ENCODE peak calls at places on chromosomes 2 and 18, in four cellular contexts. C is Karpas-422, U is right lobe of liver, G is neuronal stem cell. W is an unnamed sample.

GRCh38 chr18:73987247-73987980 is 160.2 kb downstream of the FBXO15 start:
- DNase-seq in C (no peak), U (no peak), G (no peak), W (no peak)

GRCh38 chr2:43717323-43717722 is 41.1 kb upstream of the C1GALT1C1L start:
- DNase-seq in C (no peak), U (no peak), G (no peak), W (no peak)

GRCh38 chr2:148813603-148814065 is 61.4 kb upstream of the KIF5C start:
- DNase-seq in C (peak), U (no peak), G (no peak), W (peak)

GRCh38 chr2:186940463-186940862 is 91.5 kb upstream of the ZSWIM2 start:
- DNase-seq in C (no peak), U (no peak), G (no peak), W (no peak)

GRCh38 chr18:13530879-13531387 is 195.4 kb downstream of the FAM210A start:
- DNase-seq in C (peak), U (peak), G (peak), W (peak)

GRCh38 chr18:9362869-9363268 is 28.3 kb downstream of the TWSG1 start:
- DNase-seq in C (no peak), U (no peak), G (no peak), W (no peak)

GRCh38 chr2:137255990-137256389 is 490.6 kb downstream of the THSD7B start:
- DNase-seq in C (no peak), U (no peak), G (no peak), W (no peak)

GRCh38 chr18:79863946-79864725 is 66.4 kb downstream of the KCNG2 start:
- DNase-seq in C (no peak), U (peak), G (no peak), W (peak)

GRCh38 chr2:121297217-121297830 is 12.3 kb upstream of the TFCP2L1 start:
- DNase-seq in C (peak), U (peak), G (no peak), W (peak)

GRCh38 chr2:134866498-134867099 is 28.2 kb downstream of the ACMSD start:
- DNase-seq in C (no peak), U (no peak), G (no peak), W (no peak)

GRCh38 chr2:202633470-202633869 is 1.3 kb upstream of the FAM117B start:
- DNase-seq in C (no peak), U (no peak), G (no peak), W (no peak)

GRCh38 chr2:222105046-222105445 is 193.8 kb downstream of the PAX3 start:
- DNase-seq in C (no peak), U (no peak), G (no peak), W (no peak)

GRCh38 chr2:10847008-10847407 is 34.4 kb upstream of the PDIA6 start:
- DNase-seq in C (no peak), U (no peak), G (no peak), W (no peak)

GRCh38 chr2:113266431-113266830 is 12.3 kb downstream of the PAX8 start:
- DNase-seq in C (no peak), U (no peak), G (no peak), W (no peak)

GRCh38 chr2:175807031-175807873 is 194.8 kb downstream of the LNPK start:
- DNase-seq in C (no peak), U (no peak), G (no peak), W (no peak)

GRCh38 chr2:172693037-172693436 is 42.6 kb upstream of the RAPGEF4 start:
- DNase-seq in C (no peak), U (no peak), G (no peak), W (no peak)

GRCh38 chr2:8539743-8540551 is 141.9 kb upstream of the ID2 start:
- DNase-seq in C (no peak), U (peak), G (no peak), W (peak)

GRCh38 chr2:25362564-25363145 is 20.9 kb upstream of the DNMT3A start:
- DNase-seq in C (peak), U (no peak), G (no peak), W (peak)

GRCh38 chr2:10940607-10941006 is 28.9 kb downstream of the KCNF1 start:
- DNase-seq in C (no peak), U (no peak), G (no peak), W (no peak)

GRCh38 chr2:65666156-65666725 is 233.8 kb upstream of the SPRED2 start:
- DNase-seq in C (no peak), U (no peak), G (no peak), W (no peak)

GRCh38 chr18:37660658-37661057 is 95.1 kb upstream of the CELF4 start:
- DNase-seq in C (no peak), U (no peak), G (no peak), W (no peak)

GRCh38 chr2:17754773-17755425 is 961 bp downstream of the GEN1 start:
- DNase-seq in C (no peak), U (no peak), G (no peak), W (no peak)

GRCh38 chr2:235605306-235605998 is 111.6 kb downstream of the AGAP1 start:
- DNase-seq in C (no peak), U (no peak), G (peak), W (peak)

GRCh38 chr2:33417093-33417492 is 59.4 kb upstream of the RASGRP3 start:
- DNase-seq in C (no peak), U (no peak), G (no peak), W (no peak)

GRCh38 chr2:108534577-108535379 is 508 bp downstream of the LIMS1 start:
- DNase-seq in C (peak), U (peak), G (peak), W (peak)

GRCh38 chr2:232951891-232952290 is 61.2 kb downstream of the NGEF start:
- DNase-seq in C (no peak), U (no peak), G (no peak), W (no peak)

GRCh38 chr2:10289891-10290290 is 12.8 kb upstream of the HPCAL1 start:
- DNase-seq in C (no peak), U (no peak), G (no peak), W (no peak)

GRCh38 chr2:69570474-69570873 is 73.1 kb downstream of the AAK1 start:
- DNase-seq in C (no peak), U (no peak), G (no peak), W (no peak)

GRCh38 chr2:236570081-236570979 is 705 bp downstream of the ACKR3 start:
- DNase-seq in C (peak), U (no peak), G (no peak), W (peak)

GRCh38 chr2:20103514-20103913 is 52.1 kb upstream of the LAPTM4A start:
- DNase-seq in C (peak), U (no peak), G (no peak), W (no peak)

GRCh38 chr2:189570565-189570964 is 10.0 kb downstream of the SLC40A1 start:
- DNase-seq in C (no peak), U (no peak), G (no peak), W (no peak)

GRCh38 chr2:1625281-1626001 is 118.9 kb downstream of the PXDN start:
- DNase-seq in C (no peak), U (no peak), G (peak), W (peak)

GRCh38 chr2:207258191-207258991 is 92.6 kb upstream of the KLF7 start:
- DNase-seq in C (peak), U (no peak), G (no peak), W (peak)

GRCh38 chr2:235511187-235511661 is 17.4 kb downstream of the AGAP1 start:
- DNase-seq in C (no peak), U (no peak), G (no peak), W (peak)

GRCh38 chr2:101974663-101975062 is 17.1 kb upstream of the IL1R2 start:
- DNase-seq in C (no peak), U (no peak), G (peak), W (peak)

GRCh38 chr2:67997528-67998267 is 65.1 kb downstream of the C1D start:
- DNase-seq in C (no peak), U (no peak), G (no peak), W (no peak)

GRCh38 chr2:224038830-224039079 is 331 bp downstream of the SERPINE2 start:
- DNase-seq in C (no peak), U (no peak), G (no peak), W (no peak)

GRCh38 chr2:224039080-224039769 is at the start of gene SERPINE2:
- DNase-seq in C (no peak), U (peak), G (peak), W (peak)

GRCh38 chr2:224038049-224038829 is 847 bp downstream of the SERPINE2 start:
- DNase-seq in C (no peak), U (peak), G (peak), W (peak)

GRCh38 chr2:224040753-224041152 is 1.7 kb upstream of the SERPINE2 start:
- DNase-seq in C (no peak), U (no peak), G (no peak), W (peak)

GRCh38 chr2:224039770-224040088 is 643 bp upstream of the SERPINE2 start:
- DNase-seq in C (no peak), U (no peak), G (no peak), W (no peak)
- H3K4me3 ChIP-seq in C (no peak), U (no peak), G (peak), W (peak)

GRCh38 chr2:30300122-30300455 is 68.8 kb downstream of the LBH start:
- DNase-seq in C (no peak), U (no peak), G (no peak), W (no peak)
- H3K4me3 ChIP-seq in C (no peak), U (no peak), G (no peak), W (no peak)

GRCh38 chr2:209584915-209585314 is 161.1 kb downstream of the MAP2 start:
- DNase-seq in C (no peak), U (no peak), G (no peak), W (no peak)
- H3K4me3 ChIP-seq in C (no peak), U (no peak), G (no peak), W (no peak)

GRCh38 chr2:238524584-238524983 is 97.9 kb downstream of the ASB1 start:
- DNase-seq in C (no peak), U (no peak), G (no peak), W (no peak)
- H3K4me3 ChIP-seq in C (no peak), U (no peak), G (no peak), W (no peak)

DNA sequence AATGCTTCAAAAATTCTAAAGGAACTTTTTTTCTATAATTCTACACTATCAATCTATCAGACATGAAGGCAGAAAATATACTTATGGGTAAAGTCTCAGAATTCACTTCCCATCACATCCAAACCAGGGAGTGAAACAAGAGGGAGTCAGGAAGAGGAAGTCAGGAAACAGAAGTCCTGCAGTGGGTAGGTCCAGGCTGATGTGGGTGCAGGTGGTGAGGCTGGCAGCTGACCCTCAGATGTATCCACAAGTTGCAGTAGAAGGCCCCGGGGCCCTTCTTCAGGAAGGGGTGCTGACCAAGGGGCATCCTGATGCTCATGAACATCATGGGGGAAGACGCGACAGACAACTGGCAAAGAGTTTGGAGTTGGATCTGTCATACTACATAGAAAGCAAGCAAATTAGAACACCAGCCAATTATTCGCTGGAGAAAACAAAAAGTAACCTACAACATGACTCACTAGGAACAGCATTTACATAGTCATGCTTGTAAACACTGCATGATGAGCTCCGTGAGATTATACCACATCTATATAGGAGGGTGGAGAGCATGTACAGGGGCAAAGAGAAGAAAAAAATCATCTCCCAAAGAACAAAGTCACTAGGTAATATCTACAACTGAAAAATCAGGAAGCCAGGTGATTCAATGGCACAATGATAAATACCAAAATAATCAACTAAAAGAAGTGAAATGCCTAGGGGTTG is 4.2 kb downstream of the UXS1 start:
- DNase-seq in C (no peak), U (no peak), G (no peak), W (no peak)
- H3K4me3 ChIP-seq in C (no peak), U (no peak), G (no peak), W (no peak)

GRCh38 chr2:192194065-192194865 is 468 bp downstream of the TMEFF2 start:
- DNase-seq in C (no peak), U (peak), G (peak), W (peak)
- H3K4me3 ChIP-seq in C (no peak), U (no peak), G (peak), W (peak)

DNA sequence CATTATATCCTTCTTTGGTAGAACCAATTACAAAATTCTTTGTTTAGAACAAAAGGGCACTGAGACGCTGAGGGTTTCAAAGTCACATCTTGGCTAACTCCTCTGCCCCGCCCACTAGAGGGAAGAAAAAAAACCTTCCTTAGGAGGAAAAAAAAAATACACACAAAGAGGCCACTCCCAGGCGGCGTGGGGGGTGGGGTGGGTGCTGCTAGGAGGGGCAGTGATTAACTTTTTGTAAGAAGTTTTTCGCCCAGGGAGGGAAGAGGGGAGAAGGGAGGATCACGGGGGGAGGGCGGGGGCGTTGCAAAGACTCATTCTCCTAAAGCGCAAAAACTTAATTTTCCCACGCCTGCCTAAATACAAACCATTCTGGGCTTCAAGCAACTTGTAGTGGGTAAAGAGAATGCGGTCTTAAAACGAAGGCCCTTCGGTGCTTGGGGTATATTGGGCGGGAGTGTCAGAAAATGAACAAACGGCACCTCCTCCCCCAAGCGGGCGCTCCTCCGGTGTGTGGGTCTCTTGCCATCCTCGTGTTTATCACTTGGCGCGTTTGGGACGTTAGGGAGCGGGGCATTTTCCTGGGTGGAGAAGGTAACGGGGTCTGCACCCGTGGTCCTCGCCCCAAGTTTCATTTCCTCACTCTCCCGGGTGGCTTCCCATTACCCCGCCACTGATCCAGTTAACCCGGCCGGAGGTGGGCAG is 1.7 kb downstream of the CXCR4 start:
- DNase-seq in C (peak), U (peak), G (peak), W (peak)
- H3K4me3 ChIP-seq in C (peak), U (peak), G (peak), W (peak)

W was measured in endodermal cell.